ENCODE peak calls at places on chromosomes 13 and 19, in seven cellular contexts. One of them, this sample, is unnamed.

GRCh38 chr13:51584731-51585191 is 499 bp downstream of the WDFY2 start:
- DNase-seq in right lobe of liver: peak; percentile 82
- DNase-seq in mucosa of descending colon: peak; percentile 80
- DNase-seq in cardiac fibroblast: peak; percentile 58
- DNase-seq in endodermal cell: no peak
- DNase-seq in body of pancreas: no peak
- DNase-seq in foreskin keratinocyte: peak; percentile 72
- DNase-seq in this sample: peak; percentile 60

GRCh38 chr19:47786566-47786965 is 8.1 kb downstream of the SELENOW start:
- DNase-seq in right lobe of liver: no peak
- DNase-seq in mucosa of descending colon: no peak
- DNase-seq in cardiac fibroblast: no peak
- DNase-seq in endodermal cell: no peak
- DNase-seq in body of pancreas: no peak
- DNase-seq in foreskin keratinocyte: no peak
- DNase-seq in this sample: no peak

GRCh38 chr13:49821216-49821820 is 28.8 kb upstream of the KPNA3 start:
- DNase-seq in right lobe of liver: no peak
- DNase-seq in mucosa of descending colon: no peak
- DNase-seq in cardiac fibroblast: peak; percentile 25
- DNase-seq in endodermal cell: no peak
- DNase-seq in body of pancreas: no peak
- DNase-seq in foreskin keratinocyte: no peak
- DNase-seq in this sample: no peak

GRCh38 chr13:67273001-67273400 is 42.9 kb upstream of the PCDH9 start:
- DNase-seq in right lobe of liver: no peak
- DNase-seq in mucosa of descending colon: no peak
- DNase-seq in cardiac fibroblast: peak; percentile 89
- DNase-seq in endodermal cell: no peak
- DNase-seq in body of pancreas: no peak
- DNase-seq in foreskin keratinocyte: no peak
- DNase-seq in this sample: no peak

GRCh38 chr19:38877781-38878574 is at the start of gene RINL:
- DNase-seq in right lobe of liver: no peak
- DNase-seq in mucosa of descending colon: peak; percentile 87
- DNase-seq in cardiac fibroblast: no peak
- DNase-seq in endodermal cell: peak; percentile 68
- DNase-seq in body of pancreas: no peak
- DNase-seq in foreskin keratinocyte: no peak
- DNase-seq in this sample: peak; percentile 85

GRCh38 chr13:99103536-99103935 is 97.1 kb upstream of the UBAC2 start:
- DNase-seq in right lobe of liver: no peak
- DNase-seq in mucosa of descending colon: no peak
- DNase-seq in cardiac fibroblast: no peak
- DNase-seq in endodermal cell: peak; percentile 70
- DNase-seq in body of pancreas: no peak
- DNase-seq in foreskin keratinocyte: no peak
- DNase-seq in this sample: no peak

GRCh38 chr13:74596691-74597090 is 462.5 kb upstream of the KLF12 start:
- DNase-seq in right lobe of liver: no peak
- DNase-seq in mucosa of descending colon: no peak
- DNase-seq in cardiac fibroblast: no peak
- DNase-seq in endodermal cell: no peak
- DNase-seq in body of pancreas: no peak
- DNase-seq in foreskin keratinocyte: no peak
- DNase-seq in this sample: no peak

GRCh38 chr19:2805991-2806649 is 13.5 kb upstream of the ZNF554 start:
- DNase-seq in right lobe of liver: no peak
- DNase-seq in mucosa of descending colon: peak; percentile 43
- DNase-seq in cardiac fibroblast: no peak
- DNase-seq in endodermal cell: no peak
- DNase-seq in body of pancreas: no peak
- DNase-seq in foreskin keratinocyte: no peak
- DNase-seq in this sample: no peak

GRCh38 chr13:112905990-112906641 is 62.9 kb upstream of the MCF2L start:
- DNase-seq in right lobe of liver: no peak
- DNase-seq in mucosa of descending colon: no peak
- DNase-seq in cardiac fibroblast: no peak
- DNase-seq in endodermal cell: peak; percentile 93
- DNase-seq in body of pancreas: no peak
- DNase-seq in foreskin keratinocyte: peak; percentile 44
- DNase-seq in this sample: no peak

GRCh38 chr19:19464339-19465098 is 50.8 kb downstream of the TSSK6 start:
- DNase-seq in right lobe of liver: no peak
- DNase-seq in mucosa of descending colon: peak; percentile 41
- DNase-seq in cardiac fibroblast: peak; percentile 75
- DNase-seq in endodermal cell: peak; percentile 69
- DNase-seq in body of pancreas: peak; percentile 65
- DNase-seq in foreskin keratinocyte: peak; percentile 55
- DNase-seq in this sample: no peak

GRCh38 chr13:45728759-45729158 is 26.6 kb downstream of the CBY2 start:
- DNase-seq in right lobe of liver: no peak
- DNase-seq in mucosa of descending colon: no peak
- DNase-seq in cardiac fibroblast: no peak
- DNase-seq in endodermal cell: peak; percentile 88
- DNase-seq in body of pancreas: no peak
- DNase-seq in foreskin keratinocyte: no peak
- DNase-seq in this sample: peak; percentile 34

GRCh38 chr13:49759503-49759902 is 33.0 kb downstream of the KPNA3 start:
- DNase-seq in right lobe of liver: no peak
- DNase-seq in mucosa of descending colon: no peak
- DNase-seq in cardiac fibroblast: peak; percentile 31
- DNase-seq in endodermal cell: no peak
- DNase-seq in body of pancreas: no peak
- DNase-seq in foreskin keratinocyte: no peak
- DNase-seq in this sample: no peak

GRCh38 chr13:100547805-100548204 is 40.8 kb downstream of the GGACT start:
- DNase-seq in right lobe of liver: peak; percentile 50
- DNase-seq in mucosa of descending colon: no peak
- DNase-seq in cardiac fibroblast: no peak
- DNase-seq in endodermal cell: no peak
- DNase-seq in body of pancreas: peak; percentile 41
- DNase-seq in foreskin keratinocyte: peak; percentile 28
- DNase-seq in this sample: no peak

GRCh38 chr19:19741184-19741583 is 8.3 kb upstream of the ZNF14 start:
- DNase-seq in right lobe of liver: no peak
- DNase-seq in mucosa of descending colon: no peak
- DNase-seq in cardiac fibroblast: no peak
- DNase-seq in endodermal cell: no peak
- DNase-seq in body of pancreas: no peak
- DNase-seq in foreskin keratinocyte: no peak
- DNase-seq in this sample: no peak

GRCh38 chr19:45195764-45196163 is 17.2 kb downstream of the BLOC1S3 start:
- DNase-seq in right lobe of liver: no peak
- DNase-seq in mucosa of descending colon: no peak
- DNase-seq in cardiac fibroblast: no peak
- DNase-seq in endodermal cell: no peak
- DNase-seq in body of pancreas: no peak
- DNase-seq in foreskin keratinocyte: no peak
- DNase-seq in this sample: no peak

GRCh38 chr13:26946675-26947342 is 186.2 kb upstream of the GPR12 start:
- DNase-seq in right lobe of liver: no peak
- DNase-seq in mucosa of descending colon: no peak
- DNase-seq in cardiac fibroblast: peak; percentile 73
- DNase-seq in endodermal cell: no peak
- DNase-seq in body of pancreas: no peak
- DNase-seq in foreskin keratinocyte: no peak
- DNase-seq in this sample: peak; percentile 50

GRCh38 chr19:47107201-47107952 is 6.2 kb downstream of the ZC3H4 start:
- DNase-seq in right lobe of liver: no peak
- DNase-seq in mucosa of descending colon: no peak
- DNase-seq in cardiac fibroblast: peak; percentile 40
- DNase-seq in endodermal cell: no peak
- DNase-seq in body of pancreas: no peak
- DNase-seq in foreskin keratinocyte: no peak
- DNase-seq in this sample: no peak

GRCh38 chr19:31066385-31066784 is 282.9 kb downstream of the TSHZ3 start:
- DNase-seq in right lobe of liver: no peak
- DNase-seq in mucosa of descending colon: no peak
- DNase-seq in cardiac fibroblast: peak; percentile 67
- DNase-seq in endodermal cell: no peak
- DNase-seq in body of pancreas: no peak
- DNase-seq in foreskin keratinocyte: peak; percentile 72
- DNase-seq in this sample: no peak

GRCh38 chr19:38062959-38063786 is 156.2 kb downstream of the SIPA1L3 start:
- DNase-seq in right lobe of liver: no peak
- DNase-seq in mucosa of descending colon: no peak
- DNase-seq in cardiac fibroblast: no peak
- DNase-seq in endodermal cell: no peak
- DNase-seq in body of pancreas: no peak
- DNase-seq in foreskin keratinocyte: no peak
- DNase-seq in this sample: no peak

GRCh38 chr13:47478985-47479384 is 522.1 kb downstream of the SUCLA2 start:
- DNase-seq in right lobe of liver: peak; percentile 62
- DNase-seq in mucosa of descending colon: no peak
- DNase-seq in cardiac fibroblast: no peak
- DNase-seq in endodermal cell: no peak
- DNase-seq in body of pancreas: no peak
- DNase-seq in foreskin keratinocyte: no peak
- DNase-seq in this sample: no peak

DNA sequence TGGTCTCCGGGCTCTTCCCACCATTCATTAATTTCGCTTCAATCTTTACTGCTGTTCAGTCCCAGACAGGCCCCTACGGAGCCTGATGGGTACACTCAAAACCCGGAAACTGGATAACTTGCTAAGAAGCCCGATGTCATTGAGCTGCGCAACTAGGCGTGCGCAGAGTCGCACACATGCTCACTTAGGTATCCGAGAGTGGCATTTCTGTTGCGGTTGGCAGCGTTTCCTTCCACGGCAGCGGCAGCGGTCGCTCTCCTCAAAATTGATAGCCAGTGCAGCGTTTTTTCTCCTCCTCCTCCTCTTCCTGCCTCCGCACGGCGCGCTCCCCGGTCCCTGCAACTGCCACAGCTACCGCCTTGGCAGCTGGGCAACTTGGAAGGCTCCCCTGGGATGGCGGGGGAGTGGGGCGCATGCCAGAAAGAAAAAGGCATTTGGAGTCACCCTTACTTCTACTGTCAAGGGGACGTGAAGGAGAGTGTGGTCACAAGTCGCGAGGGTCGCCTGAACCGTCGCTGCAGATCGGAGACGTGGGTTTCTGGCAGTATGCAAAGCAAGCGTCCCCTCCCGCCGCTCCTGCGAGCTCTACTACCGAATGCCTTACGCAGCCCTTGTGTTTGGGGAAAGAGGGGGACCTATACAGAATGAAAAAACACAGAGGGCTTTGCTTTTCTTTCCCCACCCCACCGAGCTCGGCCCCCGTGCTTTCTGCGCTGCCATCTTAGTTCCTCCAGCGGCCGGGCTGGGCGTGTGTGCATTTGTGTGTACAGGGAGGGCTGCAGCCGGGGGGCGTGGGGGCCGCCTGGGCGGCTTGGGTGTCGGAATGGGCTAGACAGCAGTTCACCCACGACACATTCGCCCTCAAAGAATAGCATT is 2.5 kb upstream of the MYCBP2 start:
- DNase-seq in right lobe of liver: peak; percentile 84
- DNase-seq in mucosa of descending colon: peak; percentile 94
- DNase-seq in cardiac fibroblast: peak; percentile 98
- DNase-seq in endodermal cell: peak; percentile 91
- DNase-seq in body of pancreas: peak; percentile 85
- DNase-seq in foreskin keratinocyte: peak; percentile 90
- DNase-seq in this sample: peak; percentile 82
- TF ChIP-seq CTCF in right lobe of liver: no peak
- TF ChIP-seq CTCF in mucosa of descending colon: no peak
- TF ChIP-seq CTCF in cardiac fibroblast: peak; percentile 5
- TF ChIP-seq CTCF in endodermal cell: no peak
- TF ChIP-seq CTCF in body of pancreas: no peak
- TF ChIP-seq CTCF in foreskin keratinocyte: no peak
- TF ChIP-seq CTCF in this sample: no peak

DNA sequence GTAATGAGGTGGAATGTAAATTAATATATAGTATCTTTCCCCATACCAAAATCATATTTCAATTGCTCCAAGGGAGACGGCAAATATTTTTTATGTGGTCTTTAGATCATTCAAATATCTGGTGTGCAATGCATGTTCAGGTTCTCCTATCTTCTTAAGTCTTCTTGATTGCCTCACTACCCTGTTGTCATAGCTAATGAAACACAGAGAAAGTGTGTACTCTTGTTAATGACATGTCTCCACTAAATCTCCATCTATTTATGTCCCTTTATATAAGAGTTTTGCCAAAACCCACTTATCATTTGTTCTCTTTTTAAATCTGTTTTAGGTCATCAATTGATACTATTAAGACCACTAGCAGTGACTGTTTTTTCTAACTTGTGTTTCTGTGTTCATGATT is 6.6 kb downstream of the STARD13 start:
- DNase-seq in right lobe of liver: no peak
- DNase-seq in mucosa of descending colon: no peak
- DNase-seq in cardiac fibroblast: no peak
- DNase-seq in endodermal cell: no peak
- DNase-seq in body of pancreas: no peak
- DNase-seq in foreskin keratinocyte: no peak
- DNase-seq in this sample: no peak
- TF ChIP-seq CTCF in right lobe of liver: no peak
- TF ChIP-seq CTCF in mucosa of descending colon: no peak
- TF ChIP-seq CTCF in cardiac fibroblast: no peak
- TF ChIP-seq CTCF in endodermal cell: no peak
- TF ChIP-seq CTCF in body of pancreas: no peak
- TF ChIP-seq CTCF in foreskin keratinocyte: no peak
- TF ChIP-seq CTCF in this sample: no peak

GRCh38 chr19:11321206-11322126 is 18.0 kb downstream of the RAB3D start:
- DNase-seq in right lobe of liver: no peak
- DNase-seq in mucosa of descending colon: peak; percentile 43
- DNase-seq in cardiac fibroblast: no peak
- DNase-seq in endodermal cell: peak; percentile 59
- DNase-seq in body of pancreas: no peak
- DNase-seq in foreskin keratinocyte: no peak
- DNase-seq in this sample: no peak
- TF ChIP-seq CTCF in right lobe of liver: no peak
- TF ChIP-seq CTCF in mucosa of descending colon: no peak
- TF ChIP-seq CTCF in cardiac fibroblast: no peak
- TF ChIP-seq CTCF in endodermal cell: peak; percentile 55
- TF ChIP-seq CTCF in body of pancreas: no peak
- TF ChIP-seq CTCF in foreskin keratinocyte: peak; percentile 44
- TF ChIP-seq CTCF in this sample: no peak

GRCh38 chr13:97695684-97696083 is 257.8 kb upstream of the IPO5 start:
- DNase-seq in right lobe of liver: no peak
- DNase-seq in mucosa of descending colon: no peak
- DNase-seq in cardiac fibroblast: no peak
- DNase-seq in endodermal cell: no peak
- DNase-seq in body of pancreas: no peak
- DNase-seq in foreskin keratinocyte: no peak
- DNase-seq in this sample: no peak
- TF ChIP-seq CTCF in right lobe of liver: no peak
- TF ChIP-seq CTCF in mucosa of descending colon: no peak
- TF ChIP-seq CTCF in cardiac fibroblast: no peak
- TF ChIP-seq CTCF in endodermal cell: no peak
- TF ChIP-seq CTCF in body of pancreas: no peak
- TF ChIP-seq CTCF in foreskin keratinocyte: no peak
- TF ChIP-seq CTCF in this sample: no peak

GRCh38 chr13:65966991-65967451 is 1263.1 kb downstream of the PCDH9 start:
- DNase-seq in right lobe of liver: no peak
- DNase-seq in mucosa of descending colon: no peak
- DNase-seq in cardiac fibroblast: peak; percentile 76
- DNase-seq in endodermal cell: peak; percentile 66
- DNase-seq in body of pancreas: no peak
- DNase-seq in foreskin keratinocyte: peak; percentile 20
- DNase-seq in this sample: no peak
- TF ChIP-seq CTCF in right lobe of liver: no peak
- TF ChIP-seq CTCF in mucosa of descending colon: no peak
- TF ChIP-seq CTCF in cardiac fibroblast: peak; percentile 47
- TF ChIP-seq CTCF in endodermal cell: peak; percentile 88
- TF ChIP-seq CTCF in body of pancreas: no peak
- TF ChIP-seq CTCF in foreskin keratinocyte: peak; percentile 66
- TF ChIP-seq CTCF in this sample: no peak

GRCh38 chr19:15112385-15112784 is 5.2 kb downstream of the SYDE1 start:
- DNase-seq in right lobe of liver: no peak
- DNase-seq in mucosa of descending colon: no peak
- DNase-seq in cardiac fibroblast: no peak
- DNase-seq in endodermal cell: peak; percentile 81
- DNase-seq in body of pancreas: no peak
- DNase-seq in foreskin keratinocyte: no peak
- DNase-seq in this sample: no peak
- TF ChIP-seq CTCF in right lobe of liver: no peak
- TF ChIP-seq CTCF in mucosa of descending colon: no peak
- TF ChIP-seq CTCF in cardiac fibroblast: no peak
- TF ChIP-seq CTCF in endodermal cell: peak; percentile 39
- TF ChIP-seq CTCF in body of pancreas: no peak
- TF ChIP-seq CTCF in foreskin keratinocyte: peak; percentile 21
- TF ChIP-seq CTCF in this sample: no peak

This sample was measured in GM10248.